ENCODE peak calls at places on chromosome 15, in ten cellular contexts. One of them, this sample, is unnamed.

GRCh38 chr15:68585574-68586273 is 6.9 kb downstream of the CORO2B start:
- DNase-seq in fibroblast of villous mesenchyme: no peak
- DNase-seq in mesendoderm: no peak
- DNase-seq in lung: no peak
- DNase-seq in heart left ventricle: no peak
- DNase-seq in mammary epithelial cell: no peak
- DNase-seq in naive thymus-derived CD4-positive, alpha-beta T cell: no peak
- DNase-seq in neural progenitor cell: no peak
- DNase-seq in adrenal gland: no peak
- DNase-seq in fibroblast of mammary gland: no peak
- DNase-seq in this sample: no peak

GRCh38 chr15:57654136-57654845 is 52.2 kb upstream of the POLR2M start:
- DNase-seq in adrenal gland: no peak
- DNase-seq in neural progenitor cell: no peak
- DNase-seq in lung: no peak
- DNase-seq in heart left ventricle: no peak
- DNase-seq in mesendoderm: no peak
- DNase-seq in mammary epithelial cell: no peak
- DNase-seq in fibroblast of villous mesenchyme: peak
- DNase-seq in fibroblast of mammary gland: peak
- DNase-seq in naive thymus-derived CD4-positive, alpha-beta T cell: no peak
- DNase-seq in this sample: peak

GRCh38 chr15:42035362-42035761 is 14.5 kb upstream of the PLA2G4E start:
- DNase-seq in mesendoderm: peak
- DNase-seq in fibroblast of villous mesenchyme: peak
- DNase-seq in mammary epithelial cell: peak
- DNase-seq in neural progenitor cell: no peak
- DNase-seq in heart left ventricle: no peak
- DNase-seq in naive thymus-derived CD4-positive, alpha-beta T cell: no peak
- DNase-seq in adrenal gland: no peak
- DNase-seq in lung: peak
- DNase-seq in fibroblast of mammary gland: peak
- DNase-seq in this sample: peak

GRCh38 chr15:36688310-36689102 is 109.1 kb downstream of the CDIN1 start:
- DNase-seq in lung: no peak
- DNase-seq in mammary epithelial cell: peak
- DNase-seq in neural progenitor cell: no peak
- DNase-seq in mesendoderm: no peak
- DNase-seq in fibroblast of villous mesenchyme: peak
- DNase-seq in heart left ventricle: no peak
- DNase-seq in naive thymus-derived CD4-positive, alpha-beta T cell: no peak
- DNase-seq in fibroblast of mammary gland: peak
- DNase-seq in adrenal gland: no peak
- DNase-seq in this sample: peak

GRCh38 chr15:83918011-83918410 is 264.1 kb downstream of the ADAMTSL3 start:
- DNase-seq in lung: no peak
- DNase-seq in heart left ventricle: no peak
- DNase-seq in adrenal gland: no peak
- DNase-seq in fibroblast of villous mesenchyme: no peak
- DNase-seq in naive thymus-derived CD4-positive, alpha-beta T cell: no peak
- DNase-seq in mammary epithelial cell: no peak
- DNase-seq in neural progenitor cell: no peak
- DNase-seq in mesendoderm: no peak
- DNase-seq in fibroblast of mammary gland: no peak
- DNase-seq in this sample: no peak

GRCh38 chr15:66196565-66196964 is 57.0 kb downstream of the MEGF11 start:
- DNase-seq in mammary epithelial cell: peak
- DNase-seq in mesendoderm: peak
- DNase-seq in fibroblast of mammary gland: peak
- DNase-seq in adrenal gland: no peak
- DNase-seq in naive thymus-derived CD4-positive, alpha-beta T cell: no peak
- DNase-seq in heart left ventricle: no peak
- DNase-seq in neural progenitor cell: no peak
- DNase-seq in lung: no peak
- DNase-seq in fibroblast of villous mesenchyme: peak
- DNase-seq in this sample: peak

GRCh38 chr15:78739206-78739605 is 72.1 kb downstream of the ADAMTS7 start:
- DNase-seq in adrenal gland: peak
- DNase-seq in mammary epithelial cell: no peak
- DNase-seq in mesendoderm: no peak
- DNase-seq in neural progenitor cell: no peak
- DNase-seq in fibroblast of mammary gland: no peak
- DNase-seq in lung: peak
- DNase-seq in heart left ventricle: no peak
- DNase-seq in fibroblast of villous mesenchyme: no peak
- DNase-seq in naive thymus-derived CD4-positive, alpha-beta T cell: no peak
- DNase-seq in this sample: no peak

GRCh38 chr15:31296304-31297220 is 30.1 kb upstream of the KLF13 start:
- DNase-seq in lung: peak
- DNase-seq in fibroblast of villous mesenchyme: no peak
- DNase-seq in naive thymus-derived CD4-positive, alpha-beta T cell: peak
- DNase-seq in neural progenitor cell: peak
- DNase-seq in adrenal gland: peak
- DNase-seq in mesendoderm: no peak
- DNase-seq in mammary epithelial cell: peak
- DNase-seq in fibroblast of mammary gland: no peak
- DNase-seq in heart left ventricle: no peak
- DNase-seq in this sample: peak

GRCh38 chr15:78934063-78935023 is 10.5 kb downstream of the CTSH start:
- DNase-seq in lung: no peak
- DNase-seq in fibroblast of villous mesenchyme: no peak
- DNase-seq in mammary epithelial cell: no peak
- DNase-seq in neural progenitor cell: no peak
- DNase-seq in fibroblast of mammary gland: no peak
- DNase-seq in heart left ventricle: no peak
- DNase-seq in adrenal gland: no peak
- DNase-seq in naive thymus-derived CD4-positive, alpha-beta T cell: no peak
- DNase-seq in mesendoderm: no peak
- DNase-seq in this sample: peak

GRCh38 chr15:83516935-83517334 is 69.8 kb downstream of the SH3GL3 start:
- DNase-seq in naive thymus-derived CD4-positive, alpha-beta T cell: no peak
- DNase-seq in heart left ventricle: no peak
- DNase-seq in fibroblast of villous mesenchyme: no peak
- DNase-seq in lung: no peak
- DNase-seq in fibroblast of mammary gland: peak
- DNase-seq in mesendoderm: no peak
- DNase-seq in neural progenitor cell: no peak
- DNase-seq in mammary epithelial cell: peak
- DNase-seq in adrenal gland: no peak
- DNase-seq in this sample: peak

DNA sequence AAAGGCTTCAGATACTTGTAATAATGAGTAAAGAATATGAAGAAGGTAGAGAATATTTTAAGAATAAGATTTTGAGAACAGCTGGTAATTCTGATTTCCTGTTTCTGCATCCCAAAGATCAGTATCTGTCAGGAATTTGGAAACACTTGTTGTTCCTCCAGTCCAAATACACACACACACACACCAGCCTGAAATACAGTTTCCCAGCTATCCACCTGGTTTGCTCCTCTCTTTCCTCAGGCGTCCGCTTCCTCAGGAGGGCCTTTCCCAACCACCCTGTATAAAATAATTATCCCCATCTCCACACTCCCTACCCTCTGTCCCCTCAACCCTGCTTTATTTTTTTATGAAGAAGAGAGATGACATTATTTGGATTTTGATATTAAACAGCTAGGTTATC is 2.0 kb upstream of the FSIP1 start:
- DNase-seq in mesendoderm: no peak
- DNase-seq in adrenal gland: no peak
- DNase-seq in mammary epithelial cell: no peak
- DNase-seq in neural progenitor cell: no peak
- DNase-seq in heart left ventricle: no peak
- DNase-seq in fibroblast of villous mesenchyme: no peak
- DNase-seq in naive thymus-derived CD4-positive, alpha-beta T cell: no peak
- DNase-seq in fibroblast of mammary gland: no peak
- DNase-seq in lung: no peak
- DNase-seq in this sample: no peak
- H3K4me3 ChIP-seq in mesendoderm: no peak
- H3K4me3 ChIP-seq in adrenal gland: no peak
- H3K4me3 ChIP-seq in mammary epithelial cell: no peak
- H3K4me3 ChIP-seq in neural progenitor cell: no peak
- H3K4me3 ChIP-seq in heart left ventricle: no peak
- H3K4me3 ChIP-seq in fibroblast of villous mesenchyme: no peak
- H3K4me3 ChIP-seq in naive thymus-derived CD4-positive, alpha-beta T cell: no peak
- H3K4me3 ChIP-seq in fibroblast of mammary gland: no peak
- H3K4me3 ChIP-seq in lung: no peak
- H3K4me3 ChIP-seq in this sample: no peak

GRCh38 chr15:99306694-99307338 is 55.5 kb downstream of the LRRC28 start:
- DNase-seq in neural progenitor cell: peak
- DNase-seq in adrenal gland: peak
- DNase-seq in mesendoderm: no peak
- DNase-seq in naive thymus-derived CD4-positive, alpha-beta T cell: no peak
- DNase-seq in mammary epithelial cell: no peak
- DNase-seq in lung: no peak
- DNase-seq in fibroblast of villous mesenchyme: no peak
- DNase-seq in heart left ventricle: no peak
- DNase-seq in fibroblast of mammary gland: no peak
- DNase-seq in this sample: no peak

GRCh38 chr15:99307735-99308134 is 56.5 kb downstream of the LRRC28 start:
- DNase-seq in neural progenitor cell: no peak
- DNase-seq in naive thymus-derived CD4-positive, alpha-beta T cell: no peak
- DNase-seq in fibroblast of villous mesenchyme: no peak
- DNase-seq in fibroblast of mammary gland: no peak
- DNase-seq in mesendoderm: no peak
- DNase-seq in mammary epithelial cell: no peak
- DNase-seq in lung: no peak
- DNase-seq in adrenal gland: no peak
- DNase-seq in heart left ventricle: no peak
- DNase-seq in this sample: no peak

GRCh38 chr15:99303881-99304280 is 52.6 kb downstream of the LRRC28 start:
- DNase-seq in mammary epithelial cell: no peak
- DNase-seq in mesendoderm: no peak
- DNase-seq in neural progenitor cell: no peak
- DNase-seq in naive thymus-derived CD4-positive, alpha-beta T cell: no peak
- DNase-seq in adrenal gland: no peak
- DNase-seq in fibroblast of villous mesenchyme: no peak
- DNase-seq in fibroblast of mammary gland: no peak
- DNase-seq in heart left ventricle: no peak
- DNase-seq in lung: no peak
- DNase-seq in this sample: no peak

GRCh38 chr15:99310745-99311144 is 59.5 kb downstream of the LRRC28 start:
- DNase-seq in naive thymus-derived CD4-positive, alpha-beta T cell: no peak
- DNase-seq in adrenal gland: no peak
- DNase-seq in fibroblast of mammary gland: no peak
- DNase-seq in fibroblast of villous mesenchyme: no peak
- DNase-seq in mesendoderm: no peak
- DNase-seq in neural progenitor cell: no peak
- DNase-seq in heart left ventricle: no peak
- DNase-seq in lung: no peak
- DNase-seq in mammary epithelial cell: no peak
- DNase-seq in this sample: no peak

GRCh38 chr15:99305761-99306505 is 54.7 kb downstream of the LRRC28 start:
- DNase-seq in fibroblast of villous mesenchyme: peak
- DNase-seq in neural progenitor cell: peak
- DNase-seq in mammary epithelial cell: peak
- DNase-seq in heart left ventricle: peak
- DNase-seq in fibroblast of mammary gland: peak
- DNase-seq in naive thymus-derived CD4-positive, alpha-beta T cell: no peak
- DNase-seq in mesendoderm: peak
- DNase-seq in lung: no peak
- DNase-seq in adrenal gland: no peak
- DNase-seq in this sample: peak
- H3K4me3 ChIP-seq in fibroblast of villous mesenchyme: no peak
- H3K4me3 ChIP-seq in neural progenitor cell: peak
- H3K4me3 ChIP-seq in mammary epithelial cell: no peak
- H3K4me3 ChIP-seq in heart left ventricle: no peak
- H3K4me3 ChIP-seq in fibroblast of mammary gland: no peak
- H3K4me3 ChIP-seq in naive thymus-derived CD4-positive, alpha-beta T cell: no peak
- H3K4me3 ChIP-seq in mesendoderm: no peak
- H3K4me3 ChIP-seq in lung: no peak
- H3K4me3 ChIP-seq in adrenal gland: no peak
- H3K4me3 ChIP-seq in this sample: no peak

GRCh38 chr15:55277116-55277564 is 12.5 kb downstream of the RAB27A start:
- DNase-seq in fibroblast of mammary gland: peak
- DNase-seq in heart left ventricle: no peak
- DNase-seq in fibroblast of villous mesenchyme: peak
- DNase-seq in adrenal gland: peak
- DNase-seq in lung: no peak
- DNase-seq in mammary epithelial cell: no peak
- DNase-seq in neural progenitor cell: no peak
- DNase-seq in naive thymus-derived CD4-positive, alpha-beta T cell: peak
- DNase-seq in mesendoderm: no peak
- DNase-seq in this sample: no peak

GRCh38 chr15:55279100-55279745 is 10.4 kb downstream of the RAB27A start:
- DNase-seq in fibroblast of villous mesenchyme: no peak
- DNase-seq in mesendoderm: no peak
- DNase-seq in adrenal gland: no peak
- DNase-seq in neural progenitor cell: no peak
- DNase-seq in naive thymus-derived CD4-positive, alpha-beta T cell: no peak
- DNase-seq in fibroblast of mammary gland: no peak
- DNase-seq in heart left ventricle: no peak
- DNase-seq in mammary epithelial cell: no peak
- DNase-seq in lung: no peak
- DNase-seq in this sample: no peak

GRCh38 chr15:55279746-55280351 is 9.8 kb downstream of the RAB27A start:
- DNase-seq in neural progenitor cell: no peak
- DNase-seq in fibroblast of villous mesenchyme: peak
- DNase-seq in adrenal gland: peak
- DNase-seq in naive thymus-derived CD4-positive, alpha-beta T cell: peak
- DNase-seq in mesendoderm: peak
- DNase-seq in lung: no peak
- DNase-seq in fibroblast of mammary gland: peak
- DNase-seq in mammary epithelial cell: peak
- DNase-seq in heart left ventricle: no peak
- DNase-seq in this sample: peak

GRCh38 chr15:55276324-55276723 is 13.3 kb downstream of the RAB27A start:
- DNase-seq in mesendoderm: no peak
- DNase-seq in adrenal gland: peak
- DNase-seq in mammary epithelial cell: no peak
- DNase-seq in neural progenitor cell: no peak
- DNase-seq in naive thymus-derived CD4-positive, alpha-beta T cell: no peak
- DNase-seq in fibroblast of villous mesenchyme: no peak
- DNase-seq in fibroblast of mammary gland: no peak
- DNase-seq in lung: no peak
- DNase-seq in heart left ventricle: no peak
- DNase-seq in this sample: no peak

DNA sequence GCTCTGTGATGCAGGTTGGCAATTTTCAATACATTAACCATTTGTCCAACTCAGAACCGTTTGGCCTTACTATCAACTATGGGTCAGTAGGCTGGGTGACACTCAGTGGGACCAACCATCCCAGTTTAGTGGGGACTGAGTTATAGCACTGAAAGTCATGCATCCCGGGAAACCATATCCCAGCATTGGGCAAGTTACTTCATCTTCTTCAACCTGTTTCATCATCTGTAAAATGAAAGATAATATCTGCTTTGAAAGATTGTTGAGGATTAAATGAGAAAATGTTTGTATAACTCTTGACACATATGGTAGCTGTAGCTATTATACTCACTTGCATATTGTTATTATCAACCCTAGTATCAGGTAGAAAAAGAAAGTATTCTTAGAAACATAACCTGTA is 11.9 kb downstream of the RAB27A start:
- DNase-seq in naive thymus-derived CD4-positive, alpha-beta T cell: no peak
- DNase-seq in heart left ventricle: no peak
- DNase-seq in lung: no peak
- DNase-seq in fibroblast of villous mesenchyme: no peak
- DNase-seq in adrenal gland: no peak
- DNase-seq in mesendoderm: no peak
- DNase-seq in mammary epithelial cell: no peak
- DNase-seq in neural progenitor cell: no peak
- DNase-seq in fibroblast of mammary gland: no peak
- DNase-seq in this sample: no peak
- H3K4me3 ChIP-seq in naive thymus-derived CD4-positive, alpha-beta T cell: peak
- H3K4me3 ChIP-seq in heart left ventricle: no peak
- H3K4me3 ChIP-seq in lung: no peak
- H3K4me3 ChIP-seq in fibroblast of villous mesenchyme: no peak
- H3K4me3 ChIP-seq in adrenal gland: no peak
- H3K4me3 ChIP-seq in mesendoderm: no peak
- H3K4me3 ChIP-seq in mammary epithelial cell: no peak
- H3K4me3 ChIP-seq in neural progenitor cell: no peak
- H3K4me3 ChIP-seq in fibroblast of mammary gland: no peak
- H3K4me3 ChIP-seq in this sample: no peak

GRCh38 chr15:62164500-62165028 is 521 bp downstream of the C2CD4B start:
- DNase-seq in mammary epithelial cell: peak
- DNase-seq in mesendoderm: peak
- DNase-seq in naive thymus-derived CD4-positive, alpha-beta T cell: peak
- DNase-seq in fibroblast of villous mesenchyme: no peak
- DNase-seq in heart left ventricle: peak
- DNase-seq in neural progenitor cell: peak
- DNase-seq in fibroblast of mammary gland: no peak
- DNase-seq in adrenal gland: no peak
- DNase-seq in lung: no peak
- DNase-seq in this sample: peak
- H3K4me3 ChIP-seq in mammary epithelial cell: peak
- H3K4me3 ChIP-seq in mesendoderm: no peak
- H3K4me3 ChIP-seq in naive thymus-derived CD4-positive, alpha-beta T cell: no peak
- H3K4me3 ChIP-seq in fibroblast of villous mesenchyme: no peak
- H3K4me3 ChIP-seq in heart left ventricle: peak
- H3K4me3 ChIP-seq in neural progenitor cell: peak
- H3K4me3 ChIP-seq in fibroblast of mammary gland: no peak
- H3K4me3 ChIP-seq in adrenal gland: no peak
- H3K4me3 ChIP-seq in lung: peak
- H3K4me3 ChIP-seq in this sample: peak